ENCODE peak calls at places on chromosomes 13 and 19, in six cellular contexts. One of them, this sample, is unnamed.

GRCh38 chr13:51814825-51815650 is 11.1 kb upstream of the DHRS12 start:
- DNase-seq in A172: peak
- DNase-seq in Caki2: peak
- DNase-seq in GM04504: no peak
- DNase-seq in EL: peak
- DNase-seq in globus pallidus: peak
- DNase-seq in this sample: peak

GRCh38 chr19:50325310-50326100 is 3.7 kb downstream of the KCNC3 start:
- DNase-seq in Caki2: peak
- DNase-seq in EL: peak
- DNase-seq in globus pallidus: peak
- DNase-seq in A172: peak
- DNase-seq in GM04504: no peak
- DNase-seq in this sample: no peak

GRCh38 chr13:29499766-29500165 is 95.7 kb downstream of the SLC7A1 start:
- DNase-seq in Caki2: no peak
- DNase-seq in globus pallidus: no peak
- DNase-seq in EL: no peak
- DNase-seq in GM04504: no peak
- DNase-seq in A172: no peak
- DNase-seq in this sample: no peak

GRCh38 chr19:29694669-29695627 is 20.1 kb downstream of the C19orf12 start:
- DNase-seq in A172: peak
- DNase-seq in Caki2: peak
- DNase-seq in EL: peak
- DNase-seq in GM04504: peak
- DNase-seq in globus pallidus: peak
- DNase-seq in this sample: no peak

GRCh38 chr13:113597386-113598080 is 13.0 kb downstream of the TFDP1 start:
- DNase-seq in globus pallidus: no peak
- DNase-seq in EL: no peak
- DNase-seq in Caki2: no peak
- DNase-seq in GM04504: no peak
- DNase-seq in A172: no peak
- DNase-seq in this sample: no peak

GRCh38 chr19:18194554-18195238 is 1.7 kb downstream of the MPV17L2 start:
- DNase-seq in A172: no peak
- DNase-seq in GM04504: no peak
- DNase-seq in globus pallidus: no peak
- DNase-seq in Caki2: peak
- DNase-seq in EL: peak
- DNase-seq in this sample: no peak

GRCh38 chr13:42049454-42049780 is 969 bp downstream of the DGKH start:
- DNase-seq in EL: no peak
- DNase-seq in Caki2: no peak
- DNase-seq in globus pallidus: no peak
- DNase-seq in GM04504: no peak
- DNase-seq in A172: no peak
- DNase-seq in this sample: no peak

GRCh38 chr13:100124265-100124664 is 35.4 kb downstream of the PCCA start:
- DNase-seq in EL: no peak
- DNase-seq in Caki2: no peak
- DNase-seq in globus pallidus: no peak
- DNase-seq in GM04504: no peak
- DNase-seq in A172: no peak
- DNase-seq in this sample: no peak

GRCh38 chr19:16749326-16749725 is 29.7 kb downstream of the NWD1 start:
- DNase-seq in Caki2: no peak
- DNase-seq in A172: no peak
- DNase-seq in GM04504: no peak
- DNase-seq in EL: no peak
- DNase-seq in globus pallidus: no peak
- DNase-seq in this sample: no peak

GRCh38 chr13:27472441-27472840 is 22.1 kb upstream of the MTIF3 start:
- DNase-seq in GM04504: no peak
- DNase-seq in Caki2: no peak
- DNase-seq in A172: no peak
- DNase-seq in globus pallidus: no peak
- DNase-seq in EL: no peak
- DNase-seq in this sample: no peak

GRCh38 chr19:806815-807421 is 9.7 kb downstream of the PTBP1 start:
- DNase-seq in Caki2: no peak
- DNase-seq in globus pallidus: no peak
- DNase-seq in GM04504: no peak
- DNase-seq in A172: no peak
- DNase-seq in EL: no peak
- DNase-seq in this sample: no peak

GRCh38 chr19:46717716-46718143 is 816 bp upstream of the PRKD2 start:
- DNase-seq in globus pallidus: no peak
- DNase-seq in Caki2: no peak
- DNase-seq in EL: no peak
- DNase-seq in GM04504: no peak
- DNase-seq in A172: no peak
- DNase-seq in this sample: no peak

GRCh38 chr19:7773841-7774240 is 10.8 kb downstream of the CLEC4M start:
- DNase-seq in globus pallidus: no peak
- DNase-seq in Caki2: no peak
- DNase-seq in GM04504: no peak
- DNase-seq in A172: no peak
- DNase-seq in EL: no peak
- DNase-seq in this sample: no peak

GRCh38 chr13:30851697-30852096 is 54.4 kb upstream of the MEDAG start:
- DNase-seq in EL: no peak
- DNase-seq in GM04504: no peak
- DNase-seq in globus pallidus: no peak
- DNase-seq in A172: no peak
- DNase-seq in Caki2: no peak
- DNase-seq in this sample: no peak

GRCh38 chr13:48580185-48580803 is 47.4 kb upstream of the RCBTB2 start:
- DNase-seq in EL: peak
- DNase-seq in globus pallidus: peak
- DNase-seq in GM04504: peak
- DNase-seq in Caki2: peak
- DNase-seq in A172: peak
- DNase-seq in this sample: peak

GRCh38 chr19:45121827-45122345 is 28.9 kb downstream of the PPP1R37 start:
- DNase-seq in globus pallidus: no peak
- DNase-seq in EL: no peak
- DNase-seq in GM04504: no peak
- DNase-seq in A172: no peak
- DNase-seq in Caki2: no peak
- DNase-seq in this sample: no peak

GRCh38 chr19:48308695-48309586 is 16.4 kb upstream of the EMP3 start:
- DNase-seq in Caki2: no peak
- DNase-seq in GM04504: no peak
- DNase-seq in globus pallidus: peak
- DNase-seq in EL: peak
- DNase-seq in A172: no peak
- DNase-seq in this sample: no peak

GRCh38 chr13:29893438-29893837 is 43.0 kb upstream of the UBL3 start:
- DNase-seq in GM04504: no peak
- DNase-seq in globus pallidus: no peak
- DNase-seq in A172: no peak
- DNase-seq in Caki2: no peak
- DNase-seq in EL: peak
- DNase-seq in this sample: no peak

GRCh38 chr19:6060600-6061391 is 49.5 kb downstream of the RFX2 start:
- DNase-seq in Caki2: no peak
- DNase-seq in GM04504: no peak
- DNase-seq in A172: peak
- DNase-seq in globus pallidus: no peak
- DNase-seq in EL: peak
- DNase-seq in this sample: peak